ENCODE peak calls at places on chromosomes 3 and 15, in four cellular contexts. U, S, X and T are unnamed samples.

GRCh38 chr15:57382222-57382621 is 5.9 kb downstream of the CGNL1 start:
- DNase-seq in U (no peak), S (no peak), X (no peak), T (no peak)

GRCh38 chr3:138935505-138935863 is 11.5 kb downstream of the FOXL2 start:
- DNase-seq in U (no peak), S (no peak), X (no peak), T (no peak)

GRCh38 chr3:39383190-39383912 is at the start of gene SLC25A38:
- DNase-seq in U (peak; percentile 84), S (peak; percentile 85), X (no peak), T (peak; percentile 81)

GRCh38 chr15:101004986-101005747 is 86.0 kb downstream of the LRRK1 start:
- DNase-seq in U (no peak), S (no peak), X (no peak), T (no peak)

GRCh38 chr3:66816110-66816761 is 181.9 kb upstream of the KBTBD8 start:
- DNase-seq in U (peak; percentile 18), S (peak; percentile 83), X (no peak), T (peak; percentile 27)

GRCh38 chr15:25799906-25800700 is 63.0 kb downstream of the ATP10A start:
- DNase-seq in U (no peak), S (no peak), X (no peak), T (peak; percentile 44)

GRCh38 chr3:51705276-51706020 is 1.4 kb upstream of the GRM2 start:
- DNase-seq in U (no peak), S (no peak), X (no peak), T (no peak)

GRCh38 chr15:52728899-52729298 is 49.7 kb upstream of the ATOSA start:
- DNase-seq in U (no peak), S (peak; percentile 42), X (no peak), T (no peak)

DNA sequence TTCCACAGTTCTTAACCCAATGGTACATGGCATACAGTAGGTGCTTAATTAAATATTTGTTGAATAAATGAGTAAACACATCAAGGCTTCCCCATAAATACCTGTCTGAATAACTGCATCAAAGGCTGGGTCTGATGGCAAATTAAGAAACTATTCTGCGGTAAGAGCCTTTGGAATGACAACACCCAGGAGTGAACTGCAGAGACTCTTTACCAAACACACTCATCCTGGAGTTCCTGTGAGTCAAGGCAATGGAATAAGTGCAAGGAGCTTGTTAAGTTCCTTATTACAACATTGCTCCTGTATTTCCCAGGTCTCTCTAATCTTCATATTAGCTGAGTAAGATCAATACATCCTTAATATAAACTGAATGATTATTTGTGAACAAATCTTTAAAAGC is 119.9 kb upstream of the STT3B start:
- DNase-seq in U (no peak), S (peak; percentile 47), X (no peak), T (no peak)
- TF ChIP-seq CHD1 in U (no peak), S (no peak), X (no peak), T (no peak)

GRCh38 chr15:75640483-75641175 is 605 bp upstream of the IMP3 start:
- DNase-seq in U (no peak), S (peak; percentile 45), X (peak; percentile 52), T (no peak)
- TF ChIP-seq CHD1 in U (no peak), S (no peak), X (no peak), T (no peak)

DNA sequence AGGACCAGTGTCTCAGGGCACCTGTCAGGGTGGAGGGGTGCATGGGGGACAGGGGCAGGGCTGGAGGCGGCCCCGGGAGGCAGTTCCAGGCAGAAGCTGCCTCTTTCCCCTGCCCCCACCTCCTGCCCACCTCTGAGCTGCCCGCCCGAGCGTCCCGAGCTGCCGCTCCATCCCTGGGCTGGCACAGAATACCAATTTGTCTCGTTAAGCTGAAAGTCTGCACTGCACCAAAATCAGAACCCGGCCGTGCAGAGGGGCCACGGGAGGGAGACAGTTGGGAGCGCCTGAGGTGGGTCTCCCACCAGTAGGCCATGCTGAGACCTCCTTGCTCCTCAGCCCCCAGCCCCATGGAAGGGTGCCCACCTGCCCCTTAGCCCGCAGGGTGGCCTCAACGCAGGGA is 1.3 kb upstream of the ATP2B2 start:
- DNase-seq in U (no peak), S (no peak), X (no peak), T (no peak)
- TF ChIP-seq CHD1 in U (no peak), S (no peak), X (no peak), T (no peak)

GRCh38 chr3:48469046-48469915 is 22.7 kb downstream of the ATRIP start:
- DNase-seq in U (no peak), S (no peak), X (no peak), T (no peak)

GRCh38 chr3:48467473-48468267 is 21.1 kb downstream of the ATRIP start:
- DNase-seq in U (no peak), S (no peak), X (no peak), T (no peak)

GRCh38 chr3:48466386-48467109 is 20.0 kb downstream of the ATRIP start:
- DNase-seq in U (no peak), S (no peak), X (no peak), T (no peak)

GRCh38 chr3:48467110-48467454 is 20.5 kb downstream of the ATRIP start:
- DNase-seq in U (no peak), S (no peak), X (no peak), T (no peak)

DNA sequence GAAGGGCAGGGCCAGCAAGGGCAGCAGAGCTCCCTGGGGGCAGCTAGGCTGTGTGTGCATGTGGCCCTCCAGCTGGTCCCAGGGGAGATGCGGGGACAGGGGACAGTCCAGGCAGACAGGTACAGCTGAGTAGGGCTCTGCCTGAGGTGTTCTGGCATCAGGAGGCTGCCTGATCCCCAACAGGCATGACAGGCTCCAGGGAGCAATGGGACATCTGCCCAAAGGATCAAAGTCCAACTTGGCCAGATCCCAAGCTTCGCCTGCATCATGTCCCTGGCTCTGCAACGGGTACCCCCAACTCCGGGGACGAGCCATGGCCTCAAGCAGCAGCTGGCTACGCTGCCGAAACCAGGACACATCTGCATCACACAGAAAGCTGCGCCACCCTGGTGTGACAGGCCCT is 21.8 kb downstream of the ATRIP start:
- DNase-seq in U (no peak), S (no peak), X (no peak), T (no peak)
- TF ChIP-seq CHD1 in U (no peak), S (no peak), X (no peak), T (no peak)

GRCh38 chr3:185582871-185583270 is 3.2 kb upstream of the SENP2 start:
- DNase-seq in U (no peak), S (no peak), X (peak; percentile 66), T (no peak)
- TF ChIP-seq CHD1 in U (no peak), S (no peak), X (no peak), T (no peak)

DNA sequence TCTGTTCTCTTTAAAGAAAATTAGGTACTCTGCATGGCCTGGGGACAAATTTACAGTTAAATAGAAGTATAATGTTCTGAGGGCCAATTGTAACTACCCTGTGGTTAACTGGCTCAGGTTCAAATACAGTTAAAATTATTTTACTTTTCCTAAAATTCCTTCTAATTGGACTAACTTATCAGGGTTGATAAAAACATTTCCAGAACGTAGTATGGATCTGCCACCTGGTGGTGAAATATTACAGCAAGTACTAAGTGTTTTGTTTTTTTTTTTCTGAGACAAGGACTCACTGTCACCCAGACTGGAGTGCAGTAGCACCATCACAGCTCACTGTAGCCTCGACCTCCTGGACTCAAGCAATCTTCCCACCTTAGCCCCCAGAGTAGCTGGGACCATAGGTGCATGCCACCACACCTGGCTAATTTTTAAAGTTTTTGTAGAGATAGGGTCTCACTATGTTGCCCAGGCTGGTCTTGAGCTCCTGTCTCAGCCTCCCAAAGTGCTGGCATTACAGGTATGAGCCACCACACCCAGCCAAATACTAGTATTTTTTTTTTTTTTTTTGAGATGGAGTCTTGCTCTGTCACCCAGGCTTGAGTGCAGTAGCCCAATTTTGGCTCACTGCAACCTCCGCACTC is 29.2 kb downstream of the NEO1 start:
- DNase-seq in U (peak; percentile 10), S (peak; percentile 71), X (no peak), T (no peak)
- TF ChIP-seq CHD1 in U (no peak), S (no peak), X (no peak), T (no peak)

GRCh38 chr3:72836923-72837322 is 11.3 kb downstream of the SHQ1 start:
- DNase-seq in U (no peak), S (no peak), X (no peak), T (no peak)
- TF ChIP-seq CHD1 in U (no peak), S (no peak), X (no peak), T (no peak)

GRCh38 chr15:26967719-26968269 is 3.2 kb upstream of the GABRG3 start:
- DNase-seq in U (no peak), S (no peak), X (no peak), T (peak; percentile 72)
- TF ChIP-seq CHD1 in U (no peak), S (no peak), X (no peak), T (no peak)